ENCODE peak calls at places on chromosomes 3 and 15, in five cellular contexts. T, Y, J, N and M are unnamed samples.

GRCh38 chr3:107085261-107085660 is 292.0 kb upstream of the CCDC54 start:
- DNase-seq in T (no peak), Y (no peak), J (no peak), N (no peak), M (no peak)

GRCh38 chr3:127532561-127533203 is 57.9 kb downstream of the TPRA1 start:
- DNase-seq in T (no peak), Y (peak; percentile 32), J (no peak), N (no peak), M (no peak)

GRCh38 chr3:102466001-102466400 is 31.2 kb downstream of the ZPLD1 start:
- DNase-seq in T (no peak), Y (no peak), J (no peak), N (no peak), M (no peak)

GRCh38 chr15:60391722-60392340 is 6.0 kb downstream of the ANXA2 start:
- DNase-seq in T (no peak), Y (no peak), J (no peak), N (no peak), M (peak; percentile 27)

GRCh38 chr15:88833688-88834087 is 30.5 kb downstream of the ACAN start:
- DNase-seq in T (no peak), Y (peak; percentile 65), J (no peak), N (no peak), M (no peak)

GRCh38 chr15:57283774-57284508 is 92.4 kb upstream of the CGNL1 start:
- DNase-seq in T (no peak), Y (no peak), J (no peak), N (no peak), M (peak; percentile 95)

GRCh38 chr3:140509534-140509933 is 168.3 kb upstream of the TRIM42 start:
- DNase-seq in T (no peak), Y (peak; percentile 89), J (no peak), N (peak; percentile 33), M (no peak)

GRCh38 chr15:57064033-57064432 is 145.6 kb downstream of the TCF12 start:
- DNase-seq in T (no peak), Y (no peak), J (no peak), N (no peak), M (no peak)

GRCh38 chr3:142595581-142595950 is 627 bp upstream of the PLS1 start:
- DNase-seq in T (peak; percentile 64), Y (peak; percentile 80), J (peak; percentile 75), N (no peak), M (no peak)

GRCh38 chr3:156553705-156554356 is 1.1 kb downstream of the SSR3 start:
- DNase-seq in T (peak; percentile 35), Y (no peak), J (no peak), N (no peak), M (no peak)